ENCODE peak calls at places on chromosome 12, in seven cellular contexts. Y is endothelial cell, B is neural crest cell, M is AG10803, D is upper lobe of right lung, W is neural progenitor cell, R is GM06990. A is an unnamed sample.

GRCh38 chr12:93415723-93416464 is 25.9 kb downstream of the UBE2N start:
- DNase-seq in Y (no peak), B (no peak), M (peak), D (no peak), W (no peak), R (no peak), A (no peak)

GRCh38 chr12:122721057-122721545 is 4.5 kb upstream of the HCAR3 start:
- DNase-seq in Y (no peak), B (no peak), M (no peak), D (no peak), W (no peak), R (peak), A (no peak)

GRCh38 chr12:9792185-9792900 is 31.6 kb upstream of the CD69 start:
- DNase-seq in Y (no peak), B (no peak), M (no peak), D (no peak), W (no peak), R (no peak), A (no peak)

GRCh38 chr12:2833327-2833726 is 1.5 kb downstream of the NRIP2 start:
- DNase-seq in Y (no peak), B (no peak), M (no peak), D (no peak), W (no peak), R (no peak), A (no peak)

GRCh38 chr12:117774986-117775775 is 193.6 kb downstream of the KSR2 start:
- DNase-seq in Y (no peak), B (no peak), M (peak), D (no peak), W (no peak), R (no peak), A (no peak)

GRCh38 chr12:24297516-24297915 is 348.0 kb upstream of the SOX5 start:
- DNase-seq in Y (no peak), B (no peak), M (no peak), D (no peak), W (no peak), R (no peak), A (no peak)

GRCh38 chr12:54132979-54133378 is 55.8 kb downstream of the SMUG1 start:
- DNase-seq in Y (no peak), B (no peak), M (no peak), D (no peak), W (no peak), R (no peak), A (no peak)

GRCh38 chr12:53596920-53597363 is 29.2 kb downstream of the ATF7 start:
- DNase-seq in Y (no peak), B (no peak), M (peak), D (no peak), W (peak), R (no peak), A (no peak)

GRCh38 chr12:89348894-89349669 is 3.2 kb downstream of the DUSP6 start:
- DNase-seq in Y (no peak), B (no peak), M (no peak), D (no peak), W (peak), R (no peak), A (no peak)

GRCh38 chr12:130557876-130558770 is 158.0 kb downstream of the RIMBP2 start:
- DNase-seq in Y (no peak), B (no peak), M (no peak), D (no peak), W (peak), R (no peak), A (no peak)

GRCh38 chr12:115313929-115314328 is 630.0 kb upstream of the TBX3 start:
- DNase-seq in Y (no peak), B (no peak), M (peak), D (no peak), W (no peak), R (no peak), A (no peak)

DNA sequence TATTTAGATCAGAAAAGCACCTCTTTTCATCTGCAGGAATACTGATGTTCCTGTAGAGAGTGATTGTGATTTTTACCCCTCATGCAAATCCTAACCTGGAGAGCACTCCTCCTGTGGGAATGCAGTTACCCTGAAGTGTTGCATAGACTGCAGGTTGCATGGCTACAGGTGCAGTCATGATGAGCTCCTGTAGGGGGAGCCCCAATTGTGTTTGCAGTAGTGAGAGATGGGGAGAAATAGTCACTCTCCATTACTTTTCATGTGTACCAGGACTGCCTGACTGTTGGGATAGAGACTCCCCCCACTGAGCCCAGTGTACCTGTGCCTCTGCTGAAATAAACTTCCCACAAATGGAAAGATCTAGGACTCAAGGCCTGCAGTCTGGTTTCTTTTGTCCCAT is 1086.5 kb downstream of the SLC6A15 start:
- DNase-seq in Y (peak), B (peak), M (peak), D (no peak), W (peak), R (no peak), A (peak)
- TF ChIP-seq CTCF in Y (peak), B (peak), M (peak), D (peak), W (peak), R (peak), A (peak)

GRCh38 chr12:95625012-95625411 is 73.7 kb upstream of the USP44 start:
- DNase-seq in Y (no peak), B (no peak), M (no peak), D (no peak), W (no peak), R (no peak), A (no peak)

GRCh38 chr12:95622879-95623278 is 71.6 kb upstream of the USP44 start:
- DNase-seq in Y (no peak), B (no peak), M (no peak), D (no peak), W (no peak), R (no peak), A (no peak)

GRCh38 chr12:95621725-95622124 is 70.4 kb upstream of the USP44 start:
- DNase-seq in Y (no peak), B (no peak), M (no peak), D (no peak), W (no peak), R (no peak), A (no peak)

GRCh38 chr12:95624544-95624943 is 73.3 kb upstream of the USP44 start:
- DNase-seq in Y (no peak), B (no peak), M (peak), D (no peak), W (peak), R (no peak), A (no peak)

GRCh38 chr12:95623554-95624170 is 72.4 kb upstream of the USP44 start:
- DNase-seq in Y (peak), B (peak), M (peak), D (peak), W (peak), R (peak), A (peak)
- TF ChIP-seq CTCF in Y (peak), B (peak), M (peak), D (peak), W (peak), R (peak), A (peak)

GRCh38 chr12:98601924-98602323 is 8.4 kb downstream of the SLC25A3 start:
- DNase-seq in Y (no peak), B (no peak), M (no peak), D (no peak), W (no peak), R (no peak), A (no peak)

DNA sequence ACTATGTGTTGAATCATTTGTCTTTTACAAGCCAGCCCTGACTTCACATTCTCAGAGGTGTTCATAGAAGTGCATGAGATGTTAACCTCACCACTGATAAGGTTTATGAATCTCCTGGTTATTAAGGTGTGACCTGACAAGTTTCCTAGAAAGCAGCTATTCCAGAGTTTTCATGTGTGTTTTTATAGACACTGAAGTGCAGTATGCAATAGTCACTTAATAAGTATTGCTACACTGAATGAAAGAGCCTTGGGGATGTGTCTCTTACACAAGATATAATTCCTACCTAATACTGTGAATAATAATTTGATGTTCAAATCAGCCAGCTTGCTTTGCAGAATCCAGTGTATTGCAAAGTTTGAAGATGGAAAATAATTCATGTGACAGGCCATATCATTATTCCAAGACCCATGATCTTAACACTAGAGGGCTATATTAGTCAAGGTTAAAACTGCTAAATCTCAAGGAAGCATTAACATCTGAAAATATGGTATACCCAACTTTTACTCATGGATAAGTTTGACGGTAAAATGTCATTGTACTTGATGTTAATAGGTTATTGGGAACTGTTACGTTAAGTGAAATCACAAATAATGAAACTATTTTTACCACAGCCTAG is 13.0 kb downstream of the SLC25A3 start:
- DNase-seq in Y (no peak), B (no peak), M (no peak), D (no peak), W (no peak), R (no peak), A (no peak)
- TF ChIP-seq CTCF in Y (no peak), B (no peak), M (no peak), D (peak), W (no peak), R (no peak), A (no peak)

DNA sequence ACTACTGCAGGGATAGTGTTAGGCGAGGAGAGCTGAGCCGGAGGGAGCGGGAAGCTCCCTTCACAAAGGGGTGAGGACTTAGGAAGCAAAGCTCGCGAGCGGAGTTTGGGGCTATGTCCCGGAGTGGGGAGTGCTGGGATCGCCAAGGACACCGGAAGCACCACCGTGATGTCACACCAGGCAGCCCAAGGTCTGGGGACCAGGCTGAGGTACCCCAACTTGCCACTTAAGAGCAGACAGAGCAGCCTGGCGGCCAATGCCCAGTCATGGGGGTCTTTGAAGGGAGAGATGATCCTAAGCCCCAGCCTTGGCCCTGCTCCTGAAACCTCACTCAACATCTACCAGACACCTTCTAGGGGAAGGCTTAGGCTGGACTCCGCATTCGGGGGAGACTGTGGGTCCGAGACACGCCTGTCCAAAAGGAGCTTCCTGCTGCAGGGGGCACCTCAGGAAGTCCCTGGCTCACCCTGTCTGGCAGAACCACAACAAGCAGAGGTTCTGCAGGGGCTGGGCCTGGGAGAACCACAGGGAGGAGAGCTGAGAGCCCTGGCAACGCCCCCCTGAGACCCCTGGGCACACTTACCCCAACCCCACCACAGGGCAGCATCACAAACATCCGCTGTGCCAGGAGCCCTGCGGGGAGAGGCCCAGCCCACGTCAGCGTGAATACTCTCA is 17.8 kb downstream of the SLC48A1 start:
- DNase-seq in Y (no peak), B (no peak), M (no peak), D (no peak), W (no peak), R (no peak), A (no peak)
- TF ChIP-seq CTCF in Y (no peak), B (no peak), M (no peak), D (no peak), W (no peak), R (no peak), A (no peak)

DNA sequence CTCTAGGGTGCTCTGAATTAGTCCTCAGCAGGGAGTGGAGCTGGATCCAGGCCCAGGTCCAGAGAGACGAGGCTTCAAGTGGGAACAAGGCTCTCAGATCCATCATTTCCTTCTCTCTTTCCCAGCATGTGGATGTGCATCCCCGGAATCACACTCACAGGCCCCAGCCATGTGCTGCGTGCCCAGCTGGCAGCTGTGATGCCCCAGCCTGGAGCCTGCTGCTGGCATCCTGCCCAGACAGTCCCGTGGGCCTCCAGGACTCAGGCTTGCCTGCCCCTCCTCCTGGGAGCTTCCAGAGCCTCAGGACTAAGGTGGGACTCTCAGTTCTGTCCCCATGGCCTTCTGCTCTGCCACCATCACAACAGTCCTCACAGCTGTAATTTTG is 6.2 kb upstream of the KRT84 start:
- DNase-seq in Y (no peak), B (no peak), M (peak), D (peak), W (no peak), R (no peak), A (peak)
- TF ChIP-seq CTCF in Y (no peak), B (no peak), M (no peak), D (no peak), W (no peak), R (no peak), A (no peak)

GRCh38 chr12:49364989-49365388 is 2.3 kb upstream of the SPATS2 start:
- DNase-seq in Y (no peak), B (no peak), M (peak), D (no peak), W (no peak), R (no peak), A (no peak)

GRCh38 chr12:49367381-49368239 is at the start of gene SPATS2:
- DNase-seq in Y (no peak), B (peak), M (no peak), D (peak), W (no peak), R (no peak), A (peak)

GRCh38 chr12:49368240-49368600 is 958 bp downstream of the SPATS2 start:
- DNase-seq in Y (no peak), B (no peak), M (no peak), D (no peak), W (no peak), R (no peak), A (no peak)

GRCh38 chr12:49365542-49365941 is 1.7 kb upstream of the SPATS2 start:
- DNase-seq in Y (no peak), B (no peak), M (no peak), D (no peak), W (no peak), R (no peak), A (no peak)

GRCh38 chr12:49366652-49367380 is 446 bp upstream of the SPATS2 start:
- DNase-seq in Y (peak), B (peak), M (peak), D (peak), W (peak), R (peak), A (peak)
- TF ChIP-seq CTCF in Y (no peak), B (peak), M (peak), D (peak), W (peak), R (peak), A (no peak)